ENCODE peak calls at places on chromosome 22, in four cellular contexts. I is uterus, J is left ventricle myocardium inferior, F is IMR-90. K is an unnamed sample.

GRCh38 chr22:32801436-32802290 is at the start of gene TIMP3:
- DNase-seq in I (peak), J (peak), F (peak), K (peak)

GRCh38 chr22:29004647-29005371 is 56.8 kb downstream of the C22orf31 start:
- DNase-seq in J (peak), F (peak), I (peak), K (peak)

GRCh38 chr22:41989246-41989645 is 9.3 kb upstream of the WBP2NL start:
- DNase-seq in I (no peak), J (no peak), F (no peak), K (no peak)

GRCh38 chr22:28442951-28443876 is 236.4 kb downstream of the TTC28 start:
- DNase-seq in I (peak), J (peak), F (peak), K (peak)

GRCh38 chr22:24359452-24360120 is 67.8 kb upstream of the ADORA2A start:
- DNase-seq in I (no peak), J (no peak), F (no peak), K (no peak)

GRCh38 chr22:40121463-40121862 is 56.3 kb upstream of the TNRC6B start:
- DNase-seq in F (no peak), I (no peak), J (no peak), K (no peak)

GRCh38 chr22:50706481-50707125 is 31.4 kb upstream of the ACR start:
- DNase-seq in J (peak), F (no peak), I (no peak), K (no peak)

GRCh38 chr22:26482171-26482570 is 1.4 kb downstream of the HPS4 start:
- DNase-seq in F (no peak), J (no peak), I (no peak), K (no peak)

GRCh38 chr22:22720201-22720723 is 75.8 kb downstream of the GGTLC2 start:
- DNase-seq in F (peak), I (no peak), J (no peak), K (no peak)

GRCh38 chr22:33381531-33382406 is 323.6 kb upstream of the SYN3 start:
- DNase-seq in I (no peak), F (no peak), J (no peak), K (no peak)

GRCh38 chr22:31139866-31140716 is at the start of gene PLA2G3:
- DNase-seq in I (no peak), J (no peak), F (peak), K (peak)

GRCh38 chr22:38844661-38845367 is 986 bp upstream of the NPTXR start:
- DNase-seq in J (no peak), F (no peak), I (no peak), K (no peak)

GRCh38 chr22:24400726-24401596 is 26.4 kb upstream of the ADORA2A start:
- DNase-seq in I (no peak), F (peak), J (no peak), K (no peak)

GRCh38 chr22:20865869-20866445 is 7.2 kb downstream of the SNAP29 start:
- DNase-seq in I (no peak), F (no peak), J (no peak), K (no peak)

GRCh38 chr22:27238935-27239510 is 562.5 kb downstream of the MN1 start:
- DNase-seq in I (peak), F (peak), J (peak), K (no peak)

GRCh38 chr22:49284389-49284788 is 543.3 kb downstream of the BRD1 start:
- DNase-seq in J (no peak), F (no peak), I (no peak), K (no peak)

GRCh38 chr22:17767236-17768065 is 6.8 kb downstream of the BID start:
- DNase-seq in F (no peak), J (no peak), I (no peak), K (no peak)

GRCh38 chr22:39776295-39776694 is 117.3 kb downstream of the ENTHD1 start:
- DNase-seq in F (no peak), I (no peak), J (no peak), K (no peak)

GRCh38 chr22:48870436-48870835 is 957.2 kb downstream of the BRD1 start:
- DNase-seq in I (no peak), J (no peak), F (no peak), K (peak)

GRCh38 chr22:44834065-44834464 is 81.7 kb downstream of the ARHGAP8 start:
- DNase-seq in I (no peak), F (no peak), J (no peak), K (no peak)

GRCh38 chr22:50304528-50305392 is 2.7 kb downstream of the PLXNB2 start:
- DNase-seq in J (no peak), F (no peak), I (peak), K (peak)

GRCh38 chr22:42214625-42215415 is 55.6 kb downstream of the TCF20 start:
- DNase-seq in I (no peak), J (peak), F (no peak), K (peak)

GRCh38 chr22:39212721-39213376 is 31.9 kb downstream of the PDGFB start:
- DNase-seq in F (no peak), J (no peak), I (no peak), K (peak)

GRCh38 chr22:44366372-44367310 is 53.9 kb upstream of the SHISAL1 start:
- DNase-seq in F (peak), I (no peak), J (no peak), K (no peak)

GRCh38 chr22:33470456-33470855 is 412.3 kb upstream of the SYN3 start:
- DNase-seq in J (no peak), I (no peak), F (no peak), K (no peak)

GRCh38 chr22:27624705-27625104 is 176.9 kb downstream of the MN1 start:
- DNase-seq in F (no peak), J (no peak), I (no peak), K (no peak)

GRCh38 chr22:42022162-42022847 is 23.7 kb downstream of the WBP2NL start:
- DNase-seq in J (no peak), F (no peak), I (no peak), K (no peak)

GRCh38 chr22:36352775-36353507 is 34.8 kb downstream of the MYH9 start:
- DNase-seq in F (peak), I (no peak), J (peak), K (no peak)

GRCh38 chr22:49290286-49290685 is 537.4 kb downstream of the BRD1 start:
- DNase-seq in I (no peak), J (no peak), F (no peak), K (peak)

GRCh38 chr22:48301421-48301820 is 1526.3 kb downstream of the BRD1 start:
- DNase-seq in J (no peak), F (no peak), I (no peak), K (peak)

GRCh38 chr22:25546751-25547150 is 17.7 kb upstream of the GRK3 start:
- DNase-seq in I (no peak), F (no peak), J (no peak), K (peak)

GRCh38 chr22:37777122-37777687 is 30.5 kb upstream of the GCAT start:
- DNase-seq in J (no peak), I (peak), F (peak), K (peak)

GRCh38 chr22:37784829-37785495 is 22.8 kb upstream of the GCAT start:
- DNase-seq in J (no peak), F (no peak), I (no peak), K (peak)

GRCh38 chr22:37782340-37783168 is 25.2 kb upstream of the GCAT start:
- DNase-seq in J (no peak), I (no peak), F (peak), K (no peak)

GRCh38 chr22:37778370-37779009 is 29.2 kb upstream of the GCAT start:
- DNase-seq in J (no peak), I (no peak), F (no peak), K (no peak)

GRCh38 chr22:37781434-37782059 is 26.2 kb upstream of the GCAT start:
- DNase-seq in J (no peak), I (no peak), F (peak), K (no peak)
- H3K27ac ChIP-seq in J (no peak), I (peak), F (no peak), K (no peak)

DNA sequence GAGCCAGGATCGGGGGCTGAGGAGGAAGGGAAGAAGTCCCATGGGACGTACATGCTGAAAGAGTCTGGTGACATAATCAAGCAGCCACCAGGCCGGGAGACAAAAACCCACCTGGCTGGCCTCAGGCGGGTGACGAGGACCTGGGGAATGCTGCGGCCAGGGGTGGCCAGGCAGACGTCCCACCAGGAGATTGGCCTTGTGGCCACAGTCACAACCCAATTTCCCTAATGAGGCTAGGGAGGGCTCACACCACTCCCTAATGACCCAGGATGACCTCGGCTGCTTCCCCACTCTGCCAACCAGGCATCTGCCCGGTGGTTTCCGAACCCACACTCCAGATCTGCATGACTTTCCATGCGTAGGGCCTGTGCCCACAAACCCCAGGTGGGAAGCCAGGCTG is 66.9 kb downstream of the SCUBE1 start:
- DNase-seq in I (no peak), J (no peak), F (no peak), K (no peak)
- H3K27ac ChIP-seq in I (no peak), J (no peak), F (no peak), K (no peak)

GRCh38 chr22:46068908-46069481 is 81.3 kb upstream of the PPARA start:
- DNase-seq in J (peak), I (peak), F (peak), K (no peak)

GRCh38 chr22:46070722-46071450 is 79.4 kb upstream of the PPARA start:
- DNase-seq in F (peak), J (peak), I (peak), K (peak)

GRCh38 chr22:46068176-46068907 is 82.0 kb upstream of the PPARA start:
- DNase-seq in J (no peak), I (no peak), F (no peak), K (no peak)

GRCh38 chr22:46070215-46070721 is 80.1 kb upstream of the PPARA start:
- DNase-seq in F (peak), I (peak), J (peak), K (peak)

GRCh38 chr22:46069518-46070214 is 80.7 kb upstream of the PPARA start:
- DNase-seq in F (peak), I (peak), J (peak), K (no peak)
- H3K27ac ChIP-seq in F (peak), I (peak), J (peak), K (peak)

GRCh38 chr22:35354068-35354467 is 26.8 kb upstream of the HMOX1 start:
- DNase-seq in J (no peak), I (no peak), F (no peak), K (no peak)

GRCh38 chr22:35349704-35350538 is 31.0 kb upstream of the HMOX1 start:
- DNase-seq in F (peak), J (no peak), I (peak), K (peak)

GRCh38 chr22:35350539-35351503 is 30.1 kb upstream of the HMOX1 start:
- DNase-seq in J (peak), F (peak), I (peak), K (peak)

GRCh38 chr22:35353318-35353717 is 27.6 kb upstream of the HMOX1 start:
- DNase-seq in I (no peak), J (peak), F (no peak), K (peak)

DNA sequence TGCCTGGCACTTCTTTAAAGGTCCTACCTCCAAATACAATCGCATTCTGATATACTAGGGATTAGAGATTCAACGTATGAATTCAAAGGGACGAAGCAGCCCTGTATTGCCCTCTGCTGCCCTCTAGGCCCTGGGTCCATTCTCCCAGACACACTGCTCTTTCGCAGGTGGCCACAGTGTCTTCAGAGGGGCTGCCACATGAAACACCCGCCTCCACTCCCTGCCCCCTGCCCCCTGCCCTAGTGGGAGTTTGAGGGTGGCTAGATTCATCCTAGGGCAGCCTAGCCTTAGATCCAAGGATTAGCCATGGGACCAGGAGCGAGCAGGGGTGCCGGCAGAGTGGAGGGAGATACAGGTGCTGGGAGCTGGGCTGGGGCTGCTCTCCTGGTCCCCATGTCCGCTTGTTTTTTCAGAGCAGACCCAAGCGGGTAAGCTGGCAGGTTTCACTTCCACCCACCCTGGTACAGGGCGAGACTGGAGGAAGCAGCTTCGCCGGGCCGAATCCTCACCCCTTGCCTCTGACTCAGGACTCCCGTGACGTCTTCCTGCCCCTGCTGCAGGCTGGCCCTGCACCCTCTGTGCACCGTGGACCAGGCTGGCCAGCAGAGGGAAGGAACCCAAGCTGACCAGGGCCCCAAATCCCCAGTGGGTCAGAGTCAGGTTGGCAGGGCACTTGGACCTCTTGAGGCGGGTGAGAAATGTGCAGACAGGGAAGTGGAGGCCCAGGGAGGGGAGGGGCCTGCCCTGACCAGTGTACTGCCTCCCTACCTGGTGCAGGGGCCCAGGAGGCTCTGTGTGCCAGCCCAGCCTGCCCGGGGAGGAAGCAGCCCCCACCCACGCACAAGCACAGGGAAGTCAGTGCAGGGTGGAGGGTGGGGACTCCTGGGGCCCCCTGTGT is 28.4 kb upstream of the HMOX1 start:
- DNase-seq in I (peak), F (no peak), J (peak), K (peak)
- H3K27ac ChIP-seq in I (peak), F (no peak), J (peak), K (peak)

GRCh38 chr22:47136671-47137070 is 374.2 kb downstream of the TBC1D22A start:
- DNase-seq in J (no peak), I (no peak), F (no peak), K (no peak)
- H3K27ac ChIP-seq in J (no peak), I (no peak), F (no peak), K (no peak)

DNA sequence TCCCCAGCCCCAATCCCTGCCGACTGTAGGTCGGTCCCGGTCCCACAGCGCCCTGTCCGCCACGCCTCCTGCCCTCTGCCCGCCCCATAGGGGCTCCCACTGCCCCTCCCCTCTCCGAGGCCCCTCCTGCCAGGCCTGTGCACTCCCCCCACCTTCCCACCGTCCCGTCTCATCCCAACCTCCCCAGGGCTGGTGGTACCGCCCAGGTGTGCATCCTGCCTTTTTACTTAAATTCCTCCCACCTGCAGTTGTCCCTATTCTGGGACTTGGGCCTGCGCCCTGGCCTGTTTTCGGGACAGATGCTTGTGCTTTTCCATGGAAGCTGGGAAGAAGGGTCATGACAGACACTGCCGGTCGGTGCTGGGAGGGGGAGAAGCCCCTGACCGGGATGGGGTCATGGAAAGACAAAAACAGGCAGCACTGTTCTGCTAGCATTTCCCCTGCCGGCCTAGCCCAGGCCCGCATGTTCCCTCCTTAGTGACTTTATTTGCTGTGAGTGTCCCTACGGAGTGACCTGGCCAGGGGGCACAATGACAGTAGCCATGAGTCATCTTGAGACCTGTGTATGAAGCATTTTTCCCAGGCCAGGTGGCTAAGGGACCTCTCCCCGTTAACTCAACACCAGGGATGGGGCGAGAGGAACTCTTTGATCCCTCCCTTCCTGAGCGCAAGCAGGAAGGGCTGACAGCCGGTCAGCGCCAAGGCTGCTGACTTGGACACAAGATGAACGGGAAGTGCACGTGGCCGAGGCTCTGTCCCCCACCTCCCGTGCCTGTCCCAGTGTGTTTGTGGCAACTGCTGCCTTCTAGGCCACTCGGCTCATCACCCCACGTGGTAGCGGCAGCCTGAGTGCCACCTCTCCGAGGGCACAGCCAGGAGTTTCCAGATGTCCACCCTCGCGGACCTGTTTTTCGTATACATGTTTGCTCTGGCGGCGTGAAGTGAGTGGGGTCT is 7.1 kb downstream of the TBX1 start:
- DNase-seq in J (peak), I (no peak), F (no peak), K (peak)
- H3K27ac ChIP-seq in J (no peak), I (no peak), F (no peak), K (no peak)

GRCh38 chr22:19014886-19015285 is 78.8 kb upstream of the PRODH start:
- DNase-seq in J (no peak), F (no peak), I (no peak), K (no peak)
- H3K27ac ChIP-seq in J (no peak), F (no peak), I (no peak), K (no peak)